ENCODE peak calls at places on chromosomes 13 and 19, in five cellular contexts. V is NCI-H1092 treated with DMSO at 0.1 percent for 48 hours; D is activated CD4-positive, alpha-beta memory T cell treated with anti-CD3 and anti-CD28 coated beads, Interleukin-2, amount 10 ng/mL, durations not matched to agents 7 days and 5 days; K is activated CD4-positive, alpha-beta T cell treated with anti-CD3 and anti-CD28 coated beads, Interleukin-2, amount 10 ng/mL, durations not matched to agents 7 days and 5 days; Q is foreskin fibroblast. X is an unnamed sample.

GRCh38 chr19:16069813-16070365 is 6.4 kb upstream of the TPM4 start:
- DNase-seq in V (no peak), K (no peak), Q (no peak), D (no peak), X (no peak)

GRCh38 chr13:30743319-30744055 is 8.1 kb downstream of the ALOX5AP start:
- DNase-seq in Q (peak), D (no peak), K (no peak), V (no peak), X (peak)

GRCh38 chr19:7554990-7555864 is 19.7 kb downstream of the PNPLA6 start:
- DNase-seq in Q (peak), V (no peak), K (peak), D (peak), X (no peak)

GRCh38 chr13:113814435-113814821 is 49.4 kb downstream of the GAS6 start:
- DNase-seq in K (no peak), D (no peak), V (no peak), Q (peak), X (peak)

GRCh38 chr19:11377237-11377636 is 2.8 kb downstream of the SWSAP1 start:
- DNase-seq in K (peak), Q (peak), V (no peak), D (peak), X (peak)

GRCh38 chr13:30998548-30999140 is 66.2 kb downstream of the TEX26 start:
- DNase-seq in Q (peak), K (no peak), V (peak), D (no peak), X (peak)

GRCh38 chr13:33367931-33368330 is 82.4 kb upstream of the STARD13 start:
- DNase-seq in D (no peak), V (peak), Q (no peak), K (no peak), X (no peak)

GRCh38 chr13:95564948-95565347 is 12.4 kb downstream of the CLDN10 start:
- DNase-seq in D (no peak), V (no peak), K (no peak), Q (peak), X (no peak)

GRCh38 chr13:46097015-46097414 is 7.8 kb downstream of the CPB2 start:
- DNase-seq in K (no peak), Q (peak), V (peak), D (no peak), X (no peak)

GRCh38 chr13:23709521-23709920 is 139.3 kb downstream of the TNFRSF19 start:
- DNase-seq in Q (peak), D (no peak), V (peak), K (no peak), X (no peak)

GRCh38 chr19:1567116-1567847 is 843 bp downstream of the MEX3D start:
- DNase-seq in Q (no peak), V (no peak), D (no peak), K (no peak), X (peak)

GRCh38 chr13:113784645-113785024 is 25.6 kb downstream of the TMEM255B start:
- DNase-seq in K (no peak), V (no peak), D (no peak), Q (no peak), X (no peak)

GRCh38 chr19:44925114-44925891 is 10.9 kb downstream of the APOC1 start:
- DNase-seq in K (no peak), D (no peak), Q (peak), V (peak), X (no peak)

GRCh38 chr13:48636550-48636949 is 17.2 kb upstream of the CYSLTR2 start:
- DNase-seq in K (no peak), D (no peak), Q (peak), V (no peak), X (peak)

GRCh38 chr13:26967119-26968038 is 204.2 kb downstream of the USP12 start:
- DNase-seq in D (no peak), V (peak), K (no peak), Q (peak), X (no peak)

GRCh38 chr19:16075430-16076153 is 703 bp upstream of the TPM4 start:
- DNase-seq in D (no peak), V (no peak), Q (peak), K (no peak), X (no peak)

GRCh38 chr13:37492741-37493514 is 105.6 kb downstream of the POSTN start:
- DNase-seq in K (no peak), Q (peak), D (no peak), V (no peak), X (peak)

GRCh38 chr13:73657821-73658540 is 476.2 kb downstream of the KLF12 start:
- DNase-seq in D (no peak), V (no peak), Q (peak), K (no peak), X (no peak)

GRCh38 chr19:55679343-55680257 is 4.6 kb downstream of the EPN1 start:
- DNase-seq in D (no peak), Q (peak), V (no peak), K (no peak), X (no peak)

GRCh38 chr19:52274191-52274590 is 4.8 kb downstream of the ZNF766 start:
- DNase-seq in V (no peak), D (no peak), K (no peak), Q (no peak), X (no peak)

GRCh38 chr19:33819875-33820781 is 23.5 kb downstream of the KCTD15 start:
- DNase-seq in D (peak), Q (peak), K (peak), V (no peak), X (peak)

GRCh38 chr19:41753936-41754529 is 1.3 kb upstream of the CEACAM6 start:
- DNase-seq in V (peak), Q (peak), K (peak), D (peak), X (peak)

GRCh38 chr13:51201886-51202285 is 20.3 kb upstream of the FAM124A start:
- DNase-seq in Q (no peak), D (no peak), K (no peak), V (no peak), X (no peak)

GRCh38 chr13:50919291-50919690 is 9.7 kb downstream of the RNASEH2B start:
- DNase-seq in V (no peak), K (no peak), Q (no peak), D (no peak), X (no peak)

GRCh38 chr19:38346837-38347236 is 11.2 kb downstream of the CATSPERG start:
- DNase-seq in V (no peak), D (no peak), K (no peak), Q (no peak), X (no peak)

GRCh38 chr13:113933901-113934300 is 40.0 kb downstream of the C13orf46 start:
- DNase-seq in D (no peak), V (no peak), K (no peak), Q (no peak), X (no peak)

GRCh38 chr19:33755314-33756020 is 41.2 kb upstream of the KCTD15 start:
- DNase-seq in Q (no peak), D (no peak), K (no peak), V (no peak), X (no peak)

GRCh38 chr19:37718357-37718756 is 1.2 kb downstream of the ZNF607 start:
- DNase-seq in K (no peak), Q (peak), D (no peak), V (no peak), X (no peak)

GRCh38 chr19:1455336-1456120 is 5.6 kb downstream of the APC2 start:
- DNase-seq in K (peak), D (peak), V (no peak), Q (peak), X (peak)

GRCh38 chr13:93060144-93060543 is 166.5 kb upstream of the GPC6 start:
- DNase-seq in K (no peak), V (no peak), D (no peak), Q (no peak), X (no peak)

GRCh38 chr13:113468461-113469147 is 15.3 kb upstream of the ADPRHL1 start:
- DNase-seq in Q (no peak), V (no peak), D (no peak), K (no peak), X (no peak)

GRCh38 chr13:95039415-95039814 is 261.8 kb downstream of the ABCC4 start:
- DNase-seq in D (no peak), V (no peak), K (no peak), Q (peak), X (peak)

GRCh38 chr13:87570669-87571068 is 100.5 kb upstream of the SLITRK5 start:
- DNase-seq in V (no peak), D (no peak), K (no peak), Q (no peak), X (no peak)

X was measured in brain microvascular endothelial cell.